ENCODE peak calls at places on chromosomes 7 and 10, in eight cellular contexts. O, M, S, V, G, L, C and N are unnamed samples.

GRCh38 chr7:95113590-95113989 is 206.2 kb downstream of the PPP1R9A start:
- DNase-seq in O (no peak), M (no peak), S (no peak), V (no peak), G (no peak), L (no peak), C (no peak), N (no peak)

GRCh38 chr10:128098631-128099030 is 27.6 kb downstream of the MKI67 start:
- DNase-seq in O (no peak), M (no peak), S (no peak), V (no peak), G (no peak), L (no peak), C (no peak), N (no peak)

GRCh38 chr10:7107287-7107686 is 303.5 kb downstream of the SFMBT2 start:
- DNase-seq in O (no peak), M (peak; percentile 55), S (no peak), V (no peak), G (peak; percentile 75), L (no peak), C (no peak), N (peak; percentile 2)

GRCh38 chr10:103517234-103518085 is 24.0 kb downstream of the NEURL1 start:
- DNase-seq in O (no peak), M (no peak), S (no peak), V (peak; percentile 8), G (no peak), L (no peak), C (no peak), N (no peak)

GRCh38 chr7:28587211-28587610 is 174.9 kb downstream of the CREB5 start:
- DNase-seq in O (no peak), M (peak; percentile 79), S (no peak), V (no peak), G (peak; percentile 58), L (no peak), C (no peak), N (peak; percentile 79)

GRCh38 chr10:16519908-16520861 is 1.5 kb downstream of the C1QL3 start:
- DNase-seq in O (no peak), M (no peak), S (no peak), V (no peak), G (no peak), L (no peak), C (peak; percentile 65), N (no peak)

GRCh38 chr10:6530211-6530840 is 49.8 kb downstream of the PRKCQ start:
- DNase-seq in O (no peak), M (no peak), S (no peak), V (peak; percentile 43), G (no peak), L (no peak), C (no peak), N (no peak)

GRCh38 chr10:114917927-114918672 is 19.9 kb upstream of the TRUB1 start:
- DNase-seq in O (no peak), M (peak; percentile 47), S (no peak), V (no peak), G (peak; percentile 88), L (no peak), C (no peak), N (peak; percentile 86)

GRCh38 chr7:153061913-153062528 is 302.5 kb downstream of the ACTR3B start:
- DNase-seq in O (no peak), M (no peak), S (no peak), V (no peak), G (no peak), L (no peak), C (no peak), N (peak; percentile 2)

GRCh38 chr10:122331615-122332446 is 42.7 kb upstream of the PLEKHA1 start:
- DNase-seq in O (no peak), M (no peak), S (no peak), V (no peak), G (peak; percentile 63), L (no peak), C (no peak), N (no peak)

GRCh38 chr7:93873998-93874574 is 16.5 kb downstream of the TFPI2 start:
- DNase-seq in O (no peak), M (no peak), S (no peak), V (no peak), G (no peak), L (no peak), C (no peak), N (no peak)

GRCh38 chr7:90487808-90488207 is 18.4 kb downstream of the PTTG1IP2 start:
- DNase-seq in O (no peak), M (no peak), S (no peak), V (no peak), G (no peak), L (no peak), C (no peak), N (no peak)

GRCh38 chr7:90488220-90488619 is 18.8 kb downstream of the PTTG1IP2 start:
- DNase-seq in O (no peak), M (no peak), S (no peak), V (no peak), G (no peak), L (no peak), C (no peak), N (no peak)

GRCh38 chr7:90483236-90483635 is 13.8 kb downstream of the PTTG1IP2 start:
- DNase-seq in O (no peak), M (peak; percentile 25), S (no peak), V (no peak), G (no peak), L (no peak), C (no peak), N (peak; percentile 67)

DNA sequence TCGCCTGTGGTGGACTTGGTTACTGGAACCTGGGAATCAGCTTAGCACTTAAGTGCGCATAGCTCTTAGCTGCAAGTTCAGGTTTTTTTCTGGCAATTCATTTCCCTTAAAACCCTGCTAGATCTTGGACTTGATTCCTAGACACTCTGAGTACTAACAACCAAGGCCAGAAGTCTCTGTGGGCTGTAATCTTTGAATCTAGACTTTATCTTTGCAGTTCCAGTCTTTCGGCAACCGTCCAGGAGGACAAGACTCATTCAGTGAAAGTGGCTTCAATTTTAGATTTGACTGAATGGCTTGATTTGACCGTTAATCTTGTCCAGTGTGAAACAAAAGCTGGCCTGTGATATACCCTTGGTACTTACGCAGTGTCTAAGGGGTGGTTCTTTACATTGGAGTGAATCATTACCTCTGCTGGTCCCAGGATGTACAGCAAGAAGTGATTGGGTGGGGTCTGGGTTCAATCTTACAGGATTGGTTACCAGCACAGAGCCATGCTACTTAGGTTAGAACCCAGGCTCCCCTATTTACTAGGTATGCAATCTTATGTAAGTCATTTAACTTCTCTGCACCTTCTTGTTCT is 16.4 kb downstream of the PTTG1IP2 start:
- DNase-seq in O (no peak), M (no peak), S (no peak), V (no peak), G (peak; percentile 12), L (no peak), C (no peak), N (no peak)
- H3K4me3 ChIP-seq in O (no peak overlapping the region), M (no peak overlapping the region), S (no peak overlapping the region), V (no peak overlapping the region), G (no peak overlapping the region), L (no peak overlapping the region), C (no peak overlapping the region), N (no peak overlapping the region)

DNA sequence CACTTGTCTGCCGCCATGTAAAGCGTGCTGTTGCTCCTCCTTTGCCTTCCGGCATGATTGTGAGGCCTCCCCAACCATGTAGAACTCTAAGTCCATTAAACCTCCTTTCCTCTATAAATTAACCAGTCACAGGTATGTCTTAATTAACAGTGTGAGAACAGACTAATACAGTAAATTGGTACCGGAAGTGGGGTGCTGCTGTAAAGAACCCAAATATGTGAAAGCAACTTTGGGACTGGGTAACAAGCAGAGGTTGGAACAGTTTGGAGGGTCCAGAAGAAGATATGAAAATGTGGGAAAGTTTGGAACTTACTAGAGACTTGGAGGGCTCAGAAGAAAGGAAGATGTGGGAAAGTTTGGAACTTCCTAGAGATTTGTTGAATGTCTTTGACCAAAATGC is 106.8 kb upstream of the DIP2C start:
- DNase-seq in O (no peak), M (no peak), S (no peak), V (no peak), G (no peak), L (no peak), C (no peak), N (no peak)
- TF ChIP-seq CTCF in O (no peak), M (no peak), S (no peak), V (no peak), G (no peak), L (no peak), C (no peak), N (no peak)

GRCh38 chr7:133199831-133200230 is 53.0 kb upstream of the EXOC4 start:
- DNase-seq in O (no peak), M (no peak), S (no peak), V (no peak), G (no peak), L (no peak), C (no peak), N (no peak)
- H3K4me3 ChIP-seq in O (no peak overlapping the region), M (no peak overlapping the region), S (no peak overlapping the region), V (no peak overlapping the region), G (no peak overlapping the region), L (no peak overlapping the region), C (no peak overlapping the region), N (no peak overlapping the region)

DNA sequence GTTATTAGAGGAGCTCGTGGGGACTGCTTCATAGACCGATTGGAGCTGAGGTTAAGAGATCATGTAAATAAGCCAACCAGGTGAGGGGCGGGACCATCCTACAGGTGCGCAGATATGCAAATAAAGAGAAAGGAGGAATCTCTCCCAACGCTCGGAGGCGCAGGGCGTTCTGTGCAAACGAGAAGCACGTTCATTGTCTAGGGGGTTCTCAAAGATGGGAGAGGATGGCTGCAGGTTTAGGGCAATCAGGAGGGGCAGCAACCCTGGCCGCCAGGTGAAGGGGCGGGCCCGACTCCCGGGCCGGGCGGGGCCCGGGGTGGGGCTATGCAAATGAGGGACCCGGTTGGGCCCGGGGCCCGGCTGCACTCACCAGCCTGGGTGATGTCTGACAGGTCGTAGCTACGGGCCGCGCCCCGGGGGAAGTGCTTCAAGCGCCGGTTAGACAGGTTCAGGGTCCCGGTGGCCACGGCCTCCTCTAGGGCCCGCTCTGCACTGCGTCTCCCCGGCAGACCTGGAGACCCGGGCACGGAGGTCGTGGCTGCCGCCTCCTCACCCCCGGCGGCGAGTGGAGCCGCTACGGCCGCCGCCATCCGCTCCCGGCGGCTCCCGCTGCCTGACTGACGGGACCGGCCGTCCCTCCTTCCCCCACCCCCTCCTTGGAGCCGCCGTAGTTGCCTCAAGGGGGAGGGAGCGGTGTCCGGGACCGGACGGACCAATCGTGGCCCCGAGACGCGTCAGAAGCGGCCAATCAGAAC is at the start of gene LRCH4:
- DNase-seq in O (no peak), M (peak; percentile 17), S (no peak), V (peak; percentile 73), G (no peak), L (no peak), C (peak; percentile 91), N (peak; percentile 70)
- TF ChIP-seq CTCF in O (no peak), M (no peak), S (no peak), V (no peak), G (no peak), L (no peak), C (no peak), N (peak; percentile 11)

GRCh38 chr10:11830836-11831519 is 7.8 kb downstream of the PROSER2 start:
- DNase-seq in O (no peak), M (no peak), S (no peak), V (peak; percentile 63), G (peak; percentile 43), L (no peak), C (no peak), N (peak; percentile 54)
- H3K4me3 ChIP-seq in O (no peak overlapping the region), M (no peak overlapping the region), S (no peak overlapping the region), V (no peak overlapping the region), G (no peak overlapping the region), L (no peak overlapping the region), C (no peak overlapping the region), N (no peak overlapping the region)